ENCODE peak calls at places on chromosomes 12 and 14, in nine cellular contexts. I is Jurkat, Clone E6-1; U is NCI-H2029 treated with DMSO at 0.1 percent for 48 hours; M is activated naive CD4-positive, alpha-beta T cell treated with anti-CD3 and anti-CD28 coated beads, Interleukin-2, amount 10 ng/mL, durations not matched to agents 7 days and 5 days; A is H9; J is activated CD4-positive, alpha-beta T cell treated with anti-CD3 and anti-CD28 coated beads, Interleukin-2, amount 10 ng/mL, durations not matched to agents 7 days and 5 days; C is GM19239; Q is H4; Z is RPMI7951. G is an unnamed sample.

GRCh38 chr12:110600254-110600653 is 13.7 kb upstream of the TCTN1 start:
- DNase-seq in I (peak), U (no peak), M (no peak), A (no peak), J (no peak), C (no peak), Q (peak), Z (peak), G (peak)

GRCh38 chr14:79724934-79725717 is 486.2 kb downstream of the DIO2 start:
- DNase-seq in I (peak), U (no peak), M (no peak), A (no peak), J (peak), C (no peak), Q (no peak), Z (no peak), G (no peak)

GRCh38 chr14:90426663-90427062 is 29.8 kb downstream of the CALM1 start:
- DNase-seq in I (no peak), U (peak), M (no peak), A (no peak), J (no peak), C (no peak), Q (peak), Z (peak), G (no peak)

GRCh38 chr12:99381992-99382391 is 265.6 kb upstream of the GARIN6 start:
- DNase-seq in I (no peak), U (no peak), M (no peak), A (no peak), J (no peak), C (peak), Q (no peak), Z (no peak), G (no peak)

GRCh38 chr12:39574785-39575497 is 44.7 kb downstream of the ABCD2 start:
- DNase-seq in I (no peak), U (no peak), M (no peak), A (no peak), J (no peak), C (no peak), Q (no peak), Z (no peak), G (no peak)

GRCh38 chr14:65403231-65403630 is 9.3 kb upstream of the FUT8 start:
- DNase-seq in I (no peak), U (no peak), M (no peak), A (no peak), J (no peak), C (no peak), Q (no peak), Z (no peak), G (no peak)

GRCh38 chr12:107375231-107375630 is 281.9 kb upstream of the CRY1 start:
- DNase-seq in I (no peak), U (no peak), M (no peak), A (no peak), J (no peak), C (no peak), Q (no peak), Z (no peak), G (no peak)

GRCh38 chr14:73634333-73634833 is 10.4 kb upstream of the DNAL1 start:
- DNase-seq in I (no peak), U (no peak), M (peak), A (peak), J (no peak), C (no peak), Q (no peak), Z (no peak), G (no peak)

GRCh38 chr12:30719060-30719459 is 23.4 kb upstream of the IPO8 start:
- DNase-seq in I (no peak), U (no peak), M (no peak), A (no peak), J (no peak), C (no peak), Q (peak), Z (peak), G (no peak)

GRCh38 chr14:23057757-23058653 is 685 bp upstream of the CDH24 start:
- DNase-seq in I (peak), U (no peak), M (peak), A (peak), J (peak), C (peak), Q (peak), Z (peak), G (peak)

GRCh38 chr12:68435816-68436215 is 103.7 kb upstream of the MDM1 start:
- DNase-seq in I (no peak), U (no peak), M (no peak), A (no peak), J (no peak), C (no peak), Q (no peak), Z (no peak), G (no peak)